ENCODE peak calls at places on chromosomes 12 and 14, in nine cellular contexts. I, Y, G, Q, W, H, Z, L and M are unnamed samples.

GRCh38 chr12:50220357-50221061 is 53.3 kb upstream of the CERS5 start:
- DNase-seq in W (peak; percentile 79), H (peak; percentile 96), G (no peak), Z (peak; percentile 47), I (peak; percentile 24), Q (peak; percentile 81), L (no peak), Y (peak; percentile 72), M (no peak)

GRCh38 chr14:75861161-75861621 is 120.6 kb downstream of the TGFB3 start:
- DNase-seq in G (peak; percentile 38), H (peak; percentile 84), Q (peak; percentile 89), L (no peak), W (peak; percentile 72), I (no peak), Z (peak; percentile 39), Y (peak; percentile 87), M (no peak)

GRCh38 chr12:117365072-117365616 is 3.7 kb upstream of the NOS1 start:
- DNase-seq in G (no peak), Z (no peak), I (no peak), L (no peak), H (no peak), Y (no peak), Q (no peak), W (no peak), M (no peak)

GRCh38 chr12:75944097-75944904 is 87.3 kb downstream of the PHLDA1 start:
- DNase-seq in W (peak; percentile 95), H (peak; percentile 93), Q (peak; percentile 90), G (peak; percentile 62), I (no peak), Y (peak; percentile 95), L (no peak), Z (peak; percentile 90), M (no peak)

GRCh38 chr12:694734-695503 is 31.7 kb upstream of the NINJ2 start:
- DNase-seq in H (no peak), G (no peak), L (no peak), W (peak; percentile 7), Y (no peak), Z (no peak), I (no peak), Q (no peak), M (no peak)

GRCh38 chr14:103846569-103847438 is 571 bp downstream of the PPP1R13B start:
- DNase-seq in L (no peak), H (peak; percentile 50), G (peak; percentile 41), Y (no peak), W (peak; percentile 8), Z (peak; percentile 45), Q (peak; percentile 63), I (peak; percentile 63), M (peak; percentile 89)

GRCh38 chr12:116903818-116904217 is 6.9 kb upstream of the FBXW8 start:
- DNase-seq in L (no peak), W (no peak), Q (no peak), H (no peak), I (no peak), G (no peak), Z (no peak), Y (no peak), M (no peak)

GRCh38 chr14:29842228-29842627 is 85.4 kb downstream of the PRKD1 start:
- DNase-seq in Y (no peak), I (no peak), G (no peak), H (no peak), Z (no peak), Q (no peak), L (no peak), W (no peak), M (no peak)

GRCh38 chr14:98704441-98704840 is 567.6 kb downstream of the BCL11B start:
- DNase-seq in W (no peak), L (no peak), I (no peak), H (no peak), Y (no peak), G (no peak), Q (no peak), Z (peak; percentile 2), M (no peak)

GRCh38 chr14:77100961-77101360 is 2.9 kb downstream of the CIPC start:
- DNase-seq in Y (peak; percentile 27), L (no peak), Q (peak; percentile 27), G (no peak), I (no peak), W (no peak), Z (no peak), H (no peak), M (no peak)

GRCh38 chr12:124914392-124915248 is at the start of gene UBC:
- DNase-seq in W (peak; percentile 97), G (peak; percentile 89), Z (peak; percentile 94), Q (peak; percentile 93), H (peak; percentile 92), L (peak; percentile 94), I (peak; percentile 95), Y (peak; percentile 92), M (peak; percentile 97)

GRCh38 chr14:61406670-61407069 is 85.3 kb downstream of the PRKCH start:
- DNase-seq in W (no peak), G (no peak), L (no peak), Q (no peak), Y (no peak), Z (peak; percentile 73), I (no peak), H (no peak), M (no peak)

GRCh38 chr12:93979189-93979588 is 169.2 kb upstream of the PLXNC1 start:
- DNase-seq in L (no peak), Z (peak; percentile 49), H (peak; percentile 24), G (no peak), I (no peak), W (no peak), Y (peak; percentile 38), Q (peak; percentile 44), M (no peak)

GRCh38 chr12:2813214-2813554 is 716 bp downstream of the ITFG2 start:
- DNase-seq in L (no peak), I (no peak), W (no peak), Q (no peak), Y (no peak), Z (no peak), G (no peak), H (no peak), M (no peak)

GRCh38 chr12:25670076-25671055 is 117.3 kb upstream of the LMNTD1 start:
- DNase-seq in G (no peak), L (no peak), Q (peak; percentile 50), I (no peak), Y (peak; percentile 32), H (peak; percentile 96), Z (peak; percentile 39), W (no peak), M (no peak)

GRCh38 chr12:64990991-64991570 is 130.0 kb downstream of the WIF1 start:
- DNase-seq in H (peak; percentile 63), L (peak; percentile 6), I (peak; percentile 54), Z (peak; percentile 8), Q (peak; percentile 25), W (no peak), G (no peak), Y (no peak), M (no peak)

GRCh38 chr14:95998656-95999055 is 40.5 kb upstream of the C14orf132 start:
- DNase-seq in I (no peak), G (no peak), W (peak; percentile 45), H (no peak), Y (peak; percentile 53), L (no peak), Z (peak; percentile 45), Q (peak; percentile 73), M (no peak)

GRCh38 chr14:89011327-89011726 is 186.9 kb downstream of the TTC8 start:
- DNase-seq in Y (no peak), Z (no peak), G (no peak), I (no peak), L (no peak), H (no peak), W (no peak), Q (no peak), M (no peak)

GRCh38 chr14:97218336-97218712 is 421.1 kb downstream of the VRK1 start:
- DNase-seq in H (no peak), G (peak; percentile 62), Z (peak; percentile 59), Q (no peak), Y (no peak), W (no peak), I (peak; percentile 40), L (no peak), M (no peak)

GRCh38 chr12:111578276-111578970 is 20.7 kb downstream of the ATXN2 start:
- DNase-seq in Y (peak; percentile 91), H (peak; percentile 63), G (peak; percentile 14), I (no peak), L (no peak), Q (peak; percentile 83), Z (no peak), W (peak; percentile 92), M (no peak)
- H3K9ac ChIP-seq in Y (no peak overlapping the region), H (no peak overlapping the region), G (no peak overlapping the region), I (no peak overlapping the region), L (no peak overlapping the region), Q (no peak overlapping the region), Z (no peak overlapping the region), W (no peak overlapping the region), M (no peak overlapping the region)

GRCh38 chr12:115023279-115023678 is 339.3 kb upstream of the TBX3 start:
- DNase-seq in I (no peak), Q (peak; percentile 32), Z (no peak), W (no peak), H (no peak), Y (peak; percentile 60), L (no peak), G (no peak), M (no peak)
- H3K9ac ChIP-seq in I (no peak overlapping the region), Q (no peak overlapping the region), Z (no peak overlapping the region), W (peak overlapping the region; percentile 29), H (no peak overlapping the region), Y (no peak overlapping the region), L (no peak overlapping the region), G (no peak overlapping the region), M (no peak overlapping the region)

GRCh38 chr12:131829795-131830334 is 1.7 kb downstream of the MMP17 start:
- DNase-seq in Q (peak; percentile 31), Z (peak; percentile 31), G (peak; percentile 57), W (no peak), Y (no peak), H (no peak), L (no peak), I (peak; percentile 36), M (no peak)
- H3K9ac ChIP-seq in Q (peak overlapping the region; percentile 73), Z (peak overlapping the region; percentile 69), G (no peak overlapping the region), W (peak overlapping the region; percentile 89), Y (no peak overlapping the region), H (no peak overlapping the region), L (peak overlapping the region; percentile 90), I (no peak overlapping the region), M (no peak overlapping the region)

GRCh38 chr14:73761621-73762355 is 47.6 kb upstream of the PNMA1 start:
- DNase-seq in I (no peak), W (peak; percentile 61), L (no peak), Z (no peak), Y (no peak), H (no peak), Q (peak; percentile 34), G (no peak), M (peak; percentile 75)

GRCh38 chr14:73758392-73759182 is 44.4 kb upstream of the PNMA1 start:
- DNase-seq in W (peak; percentile 75), Y (peak; percentile 65), G (peak; percentile 89), Z (peak; percentile 91), I (peak; percentile 83), H (peak; percentile 80), Q (peak; percentile 72), L (no peak), M (peak; percentile 92)

GRCh38 chr14:73759183-73759713 is 45.1 kb upstream of the PNMA1 start:
- DNase-seq in L (no peak), W (peak; percentile 58), H (no peak), I (peak; percentile 68), Y (peak; percentile 50), Z (no peak), G (no peak), Q (peak; percentile 82), M (peak; percentile 92)

GRCh38 chr14:73760598-73761586 is 46.7 kb upstream of the PNMA1 start:
- DNase-seq in Y (no peak), Q (no peak), I (no peak), W (no peak), H (no peak), L (no peak), G (no peak), Z (no peak), M (no peak)

GRCh38 chr14:73759714-73760597 is 45.8 kb upstream of the PNMA1 start:
- DNase-seq in I (peak; percentile 97), Y (peak; percentile 99), Q (peak; percentile 100), Z (peak; percentile 99), L (peak; percentile 88), W (peak; percentile 99), G (peak; percentile 97), H (peak; percentile 100), M (peak; percentile 99)
- H3K9ac ChIP-seq in I (peak overlapping the region; percentile 46), Y (peak overlapping the region; percentile 63), Q (peak overlapping the region; percentile 97), Z (peak overlapping the region; percentile 86), L (peak overlapping the region; percentile 94), W (peak overlapping the region; percentile 93), G (peak overlapping the region; percentile 73), H (peak overlapping the region; percentile 86), M (peak overlapping the region; percentile 26)